ENCODE peak calls at places on chromosomes 13 and 19, in five cellular contexts. R is NB4, A is H9, I is hypothalamus, P is DMS153. V is an unnamed sample.

GRCh38 chr19:10706990-10707389 is 5.8 kb downstream of the QTRT1 start:
- DNase-seq in R (no peak), P (no peak), A (no peak), I (no peak), V (no peak)

GRCh38 chr19:35449347-35450043 is 1.4 kb downstream of the FFAR2 start:
- DNase-seq in R (no peak), P (peak; percentile 77), A (no peak), I (no peak), V (no peak)

GRCh38 chr19:12194827-12195500 is 32.1 kb downstream of the ZNF136 start:
- DNase-seq in R (no peak), A (no peak), P (no peak), I (peak; percentile 74), V (peak; percentile 12)

GRCh38 chr19:10226376-10227214 is 4.5 kb downstream of the S1PR2 start:
- DNase-seq in I (no peak), P (no peak), R (no peak), A (no peak), V (peak; percentile 41)

GRCh38 chr19:16449330-16449961 is 22.3 kb downstream of the EPS15L1 start:
- DNase-seq in A (no peak), I (no peak), P (no peak), R (peak; percentile 81), V (no peak)

GRCh38 chr13:83975668-83976165 is 93.4 kb upstream of the SLITRK1 start:
- DNase-seq in A (no peak), I (no peak), P (no peak), R (no peak), V (no peak)

GRCh38 chr13:44045179-44045562 is 165.5 kb downstream of the LACC1 start:
- DNase-seq in P (no peak), R (no peak), A (no peak), I (peak; percentile 33), V (no peak)

GRCh38 chr19:45492627-45493470 is 4.0 kb downstream of the RTN2 start:
- DNase-seq in A (peak; percentile 94), I (no peak), R (peak; percentile 55), P (no peak), V (peak; percentile 61)

GRCh38 chr19:40223135-40223822 is 3.2 kb downstream of the CCNP start:
- DNase-seq in I (no peak), P (no peak), A (peak; percentile 98), R (no peak), V (no peak)

GRCh38 chr19:9362905-9363304 is at the start of gene ZNF177:
- DNase-seq in A (no peak), P (no peak), I (peak; percentile 1), R (peak; percentile 75), V (no peak)

GRCh38 chr19:35755160-35755549 is 1.7 kb downstream of the HSPB6 start:
- DNase-seq in A (no peak), P (no peak), I (no peak), R (no peak), V (no peak)